ENCODE peak calls at places on chromosomes 11 and 22, in six cellular contexts. F is neuronal stem cell, O is H9, Y is H1, C is mesenchymal stem cell, W is mesendoderm. M is an unnamed sample.

GRCh38 chr11:37264783-37265182 is 666.7 kb upstream of the RAG2 start:
- DNase-seq in F (no peak), O (no peak), Y (no peak), C (no peak), W (no peak), M (no peak)

GRCh38 chr22:46001046-46001425 is 24.1 kb upstream of the WNT7B start:
- DNase-seq in F (no peak), O (no peak), Y (no peak), C (no peak), W (no peak), M (no peak)

GRCh38 chr22:49566141-49566541 is 261.5 kb downstream of the BRD1 start:
- DNase-seq in F (no peak), O (peak; percentile 15), Y (no peak), C (no peak), W (no peak), M (no peak)

GRCh38 chr11:47178737-47179654 is 2.3 kb upstream of the ARFGAP2 start:
- DNase-seq in F (no peak), O (no peak), Y (no peak), C (no peak), W (no peak), M (no peak)

GRCh38 chr11:21511835-21512440 is 680.9 kb upstream of the ANO5 start:
- DNase-seq in F (peak; percentile 66), O (peak; percentile 84), Y (peak; percentile 71), C (peak; percentile 5), W (peak; percentile 87), M (no peak)

GRCh38 chr22:24465566-24465965 is 29.6 kb upstream of the UPB1 start:
- DNase-seq in F (no peak), O (no peak), Y (no peak), C (peak; percentile 58), W (peak; percentile 92), M (peak; percentile 94)

GRCh38 chr22:20429254-20430100 is 8.1 kb downstream of the SCARF2 start:
- DNase-seq in F (peak; percentile 72), O (peak; percentile 90), Y (no peak), C (no peak), W (peak; percentile 77), M (no peak)

GRCh38 chr11:35235944-35236666 is 97.1 kb downstream of the CD44 start:
- DNase-seq in F (no peak), O (no peak), Y (no peak), C (no peak), W (no peak), M (no peak)

GRCh38 chr11:117980716-117981115 is 5.5 kb upstream of the IL10RA start:
- DNase-seq in F (no peak), O (no peak), Y (no peak), C (no peak), W (no peak), M (no peak)

GRCh38 chr11:1361882-1362281 is 27.9 kb upstream of the BRSK2 start:
- DNase-seq in F (no peak), O (no peak), Y (no peak), C (no peak), W (no peak), M (no peak)

GRCh38 chr11:12020546-12020945 is 12.1 kb upstream of the DKK3 start:
- DNase-seq in F (no peak), O (no peak), Y (no peak), C (no peak), W (peak; percentile 90), M (no peak)
- H2BK5ac ChIP-seq in F (no peak overlapping the region), O (no peak overlapping the region), Y (no peak overlapping the region), C (no peak overlapping the region), W (no peak overlapping the region), M (no peak overlapping the region)

GRCh38 chr11:115151010-115151409 is 353.2 kb downstream of the CADM1 start:
- DNase-seq in F (no peak), O (no peak), Y (no peak), C (no peak), W (no peak), M (no peak)
- H2BK5ac ChIP-seq in F (no peak overlapping the region), O (no peak overlapping the region), Y (no peak overlapping the region), C (no peak overlapping the region), W (no peak overlapping the region), M (no peak overlapping the region)

GRCh38 chr11:59669611-59670009 is 773 bp upstream of the PATL1 start:
- DNase-seq in F (no peak), O (no peak), Y (no peak), C (peak; percentile 73), W (peak; percentile 63), M (peak; percentile 49)
- H2BK5ac ChIP-seq in F (peak overlapping the region; percentile 76), O (no peak overlapping the region), Y (peak overlapping the region; percentile 88), C (peak overlapping the region; percentile 58), W (peak overlapping the region; percentile 14), M (peak overlapping the region; percentile 89)

DNA sequence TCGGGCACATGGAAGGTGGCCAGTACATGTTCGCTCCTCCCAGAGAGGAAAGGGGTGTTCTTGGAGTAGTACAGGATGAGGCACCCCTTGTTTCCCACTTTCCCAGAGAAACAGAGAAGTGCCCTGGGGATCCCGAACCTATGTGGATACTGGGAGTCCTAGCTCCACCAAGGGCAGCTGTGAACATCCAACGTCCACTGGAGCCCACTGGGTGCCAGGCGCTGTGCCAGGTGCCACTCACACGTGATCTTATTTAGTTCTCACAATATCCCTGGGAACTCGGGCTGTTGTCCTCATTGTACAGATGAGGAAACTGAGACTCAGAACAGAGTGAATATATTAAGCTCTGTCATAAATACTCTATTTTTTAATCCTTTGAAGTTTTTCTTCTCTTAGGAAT is 12.0 kb downstream of the SLCO2B1 start:
- DNase-seq in F (no peak), O (no peak), Y (no peak), C (no peak), W (no peak), M (no peak)
- H2BK5ac ChIP-seq in F (no peak overlapping the region), O (no peak overlapping the region), Y (no peak overlapping the region), C (no peak overlapping the region), W (no peak overlapping the region), M (no peak overlapping the region)

M was measured in IMR-90.